ENCODE peak calls at places on chromosomes 6 and 20, in four cellular contexts. One of them, this sample, is unnamed.

GRCh38 chr6:126650931-126651330 is 311.0 kb downstream of the CENPW start:
- DNase-seq in HCT116: no peak
- DNase-seq in GM12878: no peak
- DNase-seq in K562: no peak
- DNase-seq in this sample: no peak

GRCh38 chr6:1383729-1384548 is 5.4 kb upstream of the FOXF2 start:
- DNase-seq in HCT116: no peak
- DNase-seq in GM12878: no peak
- DNase-seq in K562: no peak
- DNase-seq in this sample: no peak

GRCh38 chr6:100768816-100769351 is 112.2 kb downstream of the ASCC3 start:
- DNase-seq in HCT116: no peak
- DNase-seq in GM12878: no peak
- DNase-seq in K562: no peak
- DNase-seq in this sample: no peak

GRCh38 chr6:33610779-33611421 is 10.2 kb upstream of the ITPR3 start:
- DNase-seq in HCT116: no peak
- DNase-seq in GM12878: no peak
- DNase-seq in K562: no peak
- DNase-seq in this sample: no peak

GRCh38 chr6:137989696-137990095 is 117.5 kb downstream of the PERP start:
- DNase-seq in HCT116: no peak
- DNase-seq in GM12878: no peak
- DNase-seq in K562: no peak
- DNase-seq in this sample: no peak

GRCh38 chr20:51425347-51426106 is 117.0 kb downstream of the NFATC2 start:
- DNase-seq in HCT116: no peak
- DNase-seq in GM12878: no peak
- DNase-seq in K562: no peak
- DNase-seq in this sample: no peak

GRCh38 chr6:12083763-12084162 is 71.7 kb downstream of the HIVEP1 start:
- DNase-seq in HCT116: no peak
- DNase-seq in GM12878: no peak
- DNase-seq in K562: no peak
- DNase-seq in this sample: no peak

GRCh38 chr20:46740214-46740609 is 30.8 kb downstream of the SLC2A10 start:
- DNase-seq in HCT116: no peak
- DNase-seq in GM12878: no peak
- DNase-seq in K562: peak
- DNase-seq in this sample: no peak

GRCh38 chr6:119463081-119463626 is 113.6 kb upstream of the MAN1A1 start:
- DNase-seq in HCT116: no peak
- DNase-seq in GM12878: peak
- DNase-seq in K562: no peak
- DNase-seq in this sample: no peak

GRCh38 chr20:40690836-40691565 is 2.0 kb upstream of the MAFB start:
- DNase-seq in HCT116: no peak
- DNase-seq in GM12878: no peak
- DNase-seq in K562: no peak
- DNase-seq in this sample: no peak

GRCh38 chr20:61845276-61845675 is 220.4 kb downstream of the TAF4 start:
- DNase-seq in HCT116: no peak
- DNase-seq in GM12878: no peak
- DNase-seq in K562: no peak
- DNase-seq in this sample: no peak

GRCh38 chr6:158589371-158589770 is 29.5 kb downstream of the TMEM181 start:
- DNase-seq in HCT116: no peak
- DNase-seq in GM12878: no peak
- DNase-seq in K562: no peak
- DNase-seq in this sample: no peak

GRCh38 chr6:32457054-32457453 is 17.4 kb downstream of the HLA-DRA start:
- DNase-seq in HCT116: no peak
- DNase-seq in GM12878: no peak
- DNase-seq in K562: no peak
- DNase-seq in this sample: no peak

GRCh38 chr20:15320941-15321340 is 983.5 kb upstream of the FLRT3 start:
- DNase-seq in HCT116: no peak
- DNase-seq in GM12878: no peak
- DNase-seq in K562: no peak
- DNase-seq in this sample: no peak

GRCh38 chr6:49423817-49424216 is 39.2 kb downstream of the MMUT start:
- DNase-seq in HCT116: no peak
- DNase-seq in GM12878: no peak
- DNase-seq in K562: no peak
- DNase-seq in this sample: no peak

GRCh38 chr6:35710241-35710847 is 21.6 kb upstream of the FKBP5 start:
- DNase-seq in HCT116: no peak
- DNase-seq in GM12878: no peak
- DNase-seq in K562: no peak
- DNase-seq in this sample: no peak

GRCh38 chr6:51541847-51542246 is 545.6 kb downstream of the PKHD1 start:
- DNase-seq in HCT116: no peak
- DNase-seq in GM12878: no peak
- DNase-seq in K562: no peak
- DNase-seq in this sample: no peak

GRCh38 chr6:45504947-45505346 is 127.2 kb upstream of the SUPT3H start:
- DNase-seq in HCT116: no peak
- DNase-seq in GM12878: no peak
- DNase-seq in K562: no peak
- DNase-seq in this sample: no peak

GRCh38 chr6:33172307-33173227 is 19.7 kb downstream of the COL11A2 start:
- DNase-seq in HCT116: peak
- DNase-seq in GM12878: no peak
- DNase-seq in K562: peak
- DNase-seq in this sample: no peak

GRCh38 chr20:47041500-47041899 is 146.9 kb downstream of the EYA2 start:
- DNase-seq in HCT116: no peak
- DNase-seq in GM12878: no peak
- DNase-seq in K562: peak
- DNase-seq in this sample: no peak

GRCh38 chr6:87553159-87553765 is 36.5 kb downstream of the RARS2 start:
- DNase-seq in HCT116: no peak
- DNase-seq in GM12878: no peak
- DNase-seq in K562: no peak
- DNase-seq in this sample: no peak

GRCh38 chr20:12925214-12925755 is 83.5 kb upstream of the SPTLC3 start:
- DNase-seq in HCT116: peak
- DNase-seq in GM12878: peak
- DNase-seq in K562: peak
- DNase-seq in this sample: peak

GRCh38 chr6:99151634-99152344 is 197.7 kb downstream of the FAXC start:
- DNase-seq in HCT116: peak
- DNase-seq in GM12878: peak
- DNase-seq in K562: peak
- DNase-seq in this sample: peak

GRCh38 chr6:30744054-30744805 is at the start of gene IER3:
- DNase-seq in HCT116: peak
- DNase-seq in GM12878: no peak
- DNase-seq in K562: peak
- DNase-seq in this sample: peak

GRCh38 chr20:59253779-59254319 is 46.6 kb upstream of the EDN3 start:
- DNase-seq in HCT116: no peak
- DNase-seq in GM12878: no peak
- DNase-seq in K562: no peak
- DNase-seq in this sample: no peak

GRCh38 chr6:166436195-166437139 is 53.7 kb upstream of the MPC1 start:
- DNase-seq in HCT116: no peak
- DNase-seq in GM12878: no peak
- DNase-seq in K562: no peak
- DNase-seq in this sample: no peak
- TF ChIP-seq SIN3A in HCT116: no peak
- TF ChIP-seq SIN3A in GM12878: no peak
- TF ChIP-seq SIN3A in K562: no peak
- TF ChIP-seq SIN3A in this sample: no peak

DNA sequence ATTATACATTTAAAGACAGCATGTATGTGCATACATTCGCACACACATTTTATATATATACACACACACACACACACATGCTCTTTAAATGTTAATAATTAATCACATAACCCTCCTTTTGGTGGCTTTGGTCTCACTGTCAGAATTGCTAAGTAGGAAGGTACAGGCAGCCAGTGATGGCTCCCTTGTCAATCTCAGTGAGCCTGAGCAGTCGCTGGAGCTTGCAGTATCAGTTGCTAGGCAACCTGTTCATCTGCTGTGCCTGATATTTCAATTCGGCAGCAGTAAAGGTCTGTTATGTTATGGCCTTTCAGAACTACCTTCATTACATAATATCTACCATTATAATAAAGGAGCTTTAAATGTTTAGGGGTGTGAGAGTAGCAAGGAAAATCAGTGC is 374.3 kb downstream of the LMBRD1 start:
- DNase-seq in HCT116: no peak
- DNase-seq in GM12878: no peak
- DNase-seq in K562: no peak
- DNase-seq in this sample: no peak
- TF ChIP-seq POLR2AphosphoS5 in HCT116: no peak
- TF ChIP-seq POLR2AphosphoS5 in GM12878: no peak
- TF ChIP-seq POLR2AphosphoS5 in K562: no peak
- TF ChIP-seq POLR2AphosphoS5 in this sample: no peak

DNA sequence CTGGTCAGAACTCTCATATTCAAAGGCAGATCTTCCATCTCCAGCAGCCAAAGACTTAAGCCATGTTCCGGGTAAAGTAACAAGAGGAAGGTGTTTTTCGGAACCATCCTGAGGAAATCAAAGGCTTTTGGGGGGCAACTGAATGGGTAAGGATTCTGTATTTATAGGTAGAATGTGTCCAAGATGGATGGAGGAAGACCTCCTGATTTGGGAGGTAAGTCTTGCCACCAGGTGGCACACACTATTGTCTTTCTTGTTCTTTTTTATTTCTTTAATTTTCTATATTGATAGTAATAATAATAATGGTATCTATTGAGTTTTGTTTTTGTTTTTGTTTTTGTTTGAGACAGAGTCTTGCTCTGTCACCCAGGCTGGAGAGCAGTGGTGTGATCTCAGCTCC is 53.0 kb upstream of the UBR2 start:
- DNase-seq in HCT116: no peak
- DNase-seq in GM12878: no peak
- DNase-seq in K562: no peak
- DNase-seq in this sample: no peak
- TF ChIP-seq SIN3A in HCT116: no peak
- TF ChIP-seq SIN3A in GM12878: no peak
- TF ChIP-seq SIN3A in K562: no peak
- TF ChIP-seq SIN3A in this sample: no peak

DNA sequence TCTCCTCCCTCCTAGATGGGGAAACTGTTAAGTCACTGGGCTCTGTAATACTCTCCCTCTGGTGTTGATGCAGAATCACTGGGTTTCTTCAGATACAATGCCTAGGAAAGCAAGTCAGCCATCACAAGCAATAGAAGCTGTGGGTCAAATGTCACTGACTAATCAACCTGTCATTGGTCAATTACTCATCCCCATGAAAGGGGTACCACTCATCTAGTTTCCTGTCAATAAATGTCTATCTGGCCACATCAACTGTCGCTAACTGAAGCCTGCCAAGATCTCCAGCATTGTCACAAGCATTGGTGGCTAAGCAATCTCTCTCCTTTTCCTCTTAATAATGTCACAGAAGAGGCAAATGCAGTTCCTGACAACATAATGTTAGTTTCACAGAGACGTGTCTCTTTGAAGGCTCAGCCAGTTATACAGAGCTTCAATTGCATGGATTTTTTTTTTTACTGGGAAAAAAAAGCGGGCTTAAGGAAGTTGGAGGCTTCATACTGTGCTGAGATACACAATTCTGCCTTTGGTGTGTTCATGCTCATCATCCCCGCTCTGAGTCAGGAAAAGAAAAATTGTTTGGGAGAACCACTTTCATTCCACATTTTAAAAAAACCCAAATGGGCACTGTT is 355.9 kb downstream of the BTBD9 start:
- DNase-seq in HCT116: peak
- DNase-seq in GM12878: no peak
- DNase-seq in K562: no peak
- DNase-seq in this sample: peak
- TF ChIP-seq POLR2AphosphoS5 in HCT116: peak
- TF ChIP-seq POLR2AphosphoS5 in GM12878: no peak
- TF ChIP-seq POLR2AphosphoS5 in K562: no peak
- TF ChIP-seq POLR2AphosphoS5 in this sample: no peak

This sample was measured in Panc1.